ENCODE peak calls at places on chromosomes 1 and 21, in six cellular contexts. One of them, this sample, is unnamed.

GRCh38 chr1:116390195-116390594 is 17.2 kb downstream of the ATP1A1 start:
- DNase-seq in A549: no peak
- DNase-seq in neural progenitor cell: no peak
- DNase-seq in fibroblast of lung: no peak
- DNase-seq in WERI-Rb-1: no peak
- DNase-seq in left lung: no peak
- DNase-seq in this sample: no peak

GRCh38 chr1:46278807-46279206 is 24.6 kb downstream of the LRRC41 start:
- DNase-seq in A549: no peak
- DNase-seq in neural progenitor cell: no peak
- DNase-seq in fibroblast of lung: peak; percentile 67
- DNase-seq in WERI-Rb-1: no peak
- DNase-seq in left lung: no peak
- DNase-seq in this sample: peak; percentile 14

GRCh38 chr1:15288173-15288926 is 41.3 kb downstream of the FHAD1 start:
- DNase-seq in A549: no peak
- DNase-seq in neural progenitor cell: no peak
- DNase-seq in fibroblast of lung: no peak
- DNase-seq in WERI-Rb-1: peak; percentile 15
- DNase-seq in left lung: no peak
- DNase-seq in this sample: no peak

GRCh38 chr1:240705584-240705983 is 93.6 kb upstream of the GREM2 start:
- DNase-seq in A549: no peak
- DNase-seq in neural progenitor cell: no peak
- DNase-seq in fibroblast of lung: peak; percentile 83
- DNase-seq in WERI-Rb-1: no peak
- DNase-seq in left lung: no peak
- DNase-seq in this sample: no peak

GRCh38 chr1:31374511-31375196 is 1.8 kb upstream of the FABP3 start:
- DNase-seq in A549: no peak
- DNase-seq in neural progenitor cell: no peak
- DNase-seq in fibroblast of lung: peak; percentile 71
- DNase-seq in WERI-Rb-1: no peak
- DNase-seq in left lung: peak; percentile 57
- DNase-seq in this sample: no peak

GRCh38 chr1:27564710-27565649 is 39.0 kb downstream of the AHDC1 start:
- DNase-seq in A549: no peak
- DNase-seq in neural progenitor cell: no peak
- DNase-seq in fibroblast of lung: no peak
- DNase-seq in WERI-Rb-1: no peak
- DNase-seq in left lung: no peak
- DNase-seq in this sample: no peak

GRCh38 chr1:21397813-21398188 is 42.1 kb upstream of the NBPF3 start:
- DNase-seq in A549: no peak
- DNase-seq in neural progenitor cell: peak; percentile 75
- DNase-seq in fibroblast of lung: peak; percentile 25
- DNase-seq in WERI-Rb-1: no peak
- DNase-seq in left lung: no peak
- DNase-seq in this sample: no peak

GRCh38 chr1:91795601-91796389 is 90.2 kb downstream of the TGFBR3 start:
- DNase-seq in A549: no peak
- DNase-seq in neural progenitor cell: no peak
- DNase-seq in fibroblast of lung: peak; percentile 85
- DNase-seq in WERI-Rb-1: no peak
- DNase-seq in left lung: no peak
- DNase-seq in this sample: no peak

GRCh38 chr1:197424467-197424866 is 156.4 kb downstream of the CRB1 start:
- DNase-seq in A549: no peak
- DNase-seq in neural progenitor cell: no peak
- DNase-seq in fibroblast of lung: no peak
- DNase-seq in WERI-Rb-1: no peak
- DNase-seq in left lung: no peak
- DNase-seq in this sample: no peak

GRCh38 chr1:211921579-211922095 is 91.1 kb upstream of the LPGAT1 start:
- DNase-seq in A549: no peak
- DNase-seq in neural progenitor cell: no peak
- DNase-seq in fibroblast of lung: no peak
- DNase-seq in WERI-Rb-1: no peak
- DNase-seq in left lung: no peak
- DNase-seq in this sample: no peak

GRCh38 chr1:59879556-59879955 is 47.0 kb downstream of the CYP2J2 start:
- DNase-seq in A549: peak; percentile 11
- DNase-seq in neural progenitor cell: peak; percentile 85
- DNase-seq in fibroblast of lung: peak; percentile 58
- DNase-seq in WERI-Rb-1: peak; percentile 74
- DNase-seq in left lung: peak; percentile 46
- DNase-seq in this sample: peak; percentile 33

GRCh38 chr1:11736746-11737639 is 1.1 kb downstream of the AGTRAP start:
- DNase-seq in A549: peak; percentile 16
- DNase-seq in neural progenitor cell: peak; percentile 57
- DNase-seq in fibroblast of lung: peak; percentile 80
- DNase-seq in WERI-Rb-1: peak; percentile 70
- DNase-seq in left lung: peak; percentile 70
- DNase-seq in this sample: peak; percentile 81

GRCh38 chr1:151512326-151512725 is 1.1 kb downstream of the CGN start:
- DNase-seq in A549: no peak
- DNase-seq in neural progenitor cell: no peak
- DNase-seq in fibroblast of lung: no peak
- DNase-seq in WERI-Rb-1: no peak
- DNase-seq in left lung: no peak
- DNase-seq in this sample: no peak

GRCh38 chr1:1348420-1349255 is 580 bp downstream of the DVL1 start:
- DNase-seq in A549: no peak
- DNase-seq in neural progenitor cell: no peak
- DNase-seq in fibroblast of lung: peak; percentile 54
- DNase-seq in WERI-Rb-1: no peak
- DNase-seq in left lung: no peak
- DNase-seq in this sample: no peak

GRCh38 chr1:6953874-6954502 is 168.7 kb downstream of the CAMTA1 start:
- DNase-seq in A549: no peak
- DNase-seq in neural progenitor cell: no peak
- DNase-seq in fibroblast of lung: no peak
- DNase-seq in WERI-Rb-1: peak; percentile 76
- DNase-seq in left lung: no peak
- DNase-seq in this sample: no peak

GRCh38 chr21:43597052-43597451 is 62.2 kb downstream of the HSF2BP start:
- DNase-seq in A549: no peak
- DNase-seq in neural progenitor cell: no peak
- DNase-seq in fibroblast of lung: peak; percentile 95
- DNase-seq in WERI-Rb-1: no peak
- DNase-seq in left lung: no peak
- DNase-seq in this sample: peak; percentile 45

GRCh38 chr1:99650773-99651437 is 5.0 kb downstream of the PALMD start:
- DNase-seq in A549: no peak
- DNase-seq in neural progenitor cell: peak; percentile 28
- DNase-seq in fibroblast of lung: peak; percentile 75
- DNase-seq in WERI-Rb-1: no peak
- DNase-seq in left lung: no peak
- DNase-seq in this sample: no peak

GRCh38 chr21:44487831-44488230 is 32.5 kb downstream of the LRRC3 start:
- DNase-seq in A549: no peak
- DNase-seq in neural progenitor cell: peak; percentile 45
- DNase-seq in fibroblast of lung: no peak
- DNase-seq in WERI-Rb-1: peak; percentile 56
- DNase-seq in left lung: no peak
- DNase-seq in this sample: no peak

GRCh38 chr1:55262822-55263221 is 47.7 kb upstream of the USP24 start:
- DNase-seq in A549: no peak
- DNase-seq in neural progenitor cell: no peak
- DNase-seq in fibroblast of lung: peak; percentile 48
- DNase-seq in WERI-Rb-1: no peak
- DNase-seq in left lung: no peak
- DNase-seq in this sample: peak; percentile 83

GRCh38 chr1:23290811-23291565 is 53.1 kb downstream of the HNRNPR start:
- DNase-seq in A549: no peak
- DNase-seq in neural progenitor cell: no peak
- DNase-seq in fibroblast of lung: no peak
- DNase-seq in WERI-Rb-1: no peak
- DNase-seq in left lung: no peak
- DNase-seq in this sample: no peak

DNA sequence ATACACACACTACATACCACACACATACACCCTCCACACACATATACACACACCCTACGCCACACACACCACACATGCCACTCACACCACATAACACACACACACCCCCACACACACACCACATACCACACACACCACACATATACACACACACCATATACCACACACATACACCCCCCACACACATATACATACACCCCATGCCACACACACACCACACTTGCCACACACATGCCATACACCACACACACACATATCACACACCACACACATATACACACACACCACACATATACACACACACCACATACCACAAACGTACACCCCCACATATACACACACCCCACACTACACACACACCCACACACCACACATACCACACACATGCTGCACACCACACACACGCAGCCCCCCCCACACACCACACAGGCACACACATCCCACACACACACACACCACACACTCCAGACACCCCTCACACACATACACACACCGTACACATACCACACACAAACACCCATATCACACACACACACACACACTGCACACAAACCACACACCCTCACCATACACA is 76.7 kb upstream of the TMPRSS2 start:
- DNase-seq in A549: no peak
- DNase-seq in neural progenitor cell: no peak
- DNase-seq in fibroblast of lung: no peak
- DNase-seq in WERI-Rb-1: no peak
- DNase-seq in left lung: no peak
- DNase-seq in this sample: no peak
- H3K27ac ChIP-seq in A549: no peak overlapping the region
- H3K27ac ChIP-seq in neural progenitor cell: no peak overlapping the region
- H3K27ac ChIP-seq in fibroblast of lung: no peak overlapping the region
- H3K27ac ChIP-seq in WERI-Rb-1: no peak overlapping the region
- H3K27ac ChIP-seq in left lung: no peak overlapping the region
- H3K27ac ChIP-seq in this sample: no peak overlapping the region

DNA sequence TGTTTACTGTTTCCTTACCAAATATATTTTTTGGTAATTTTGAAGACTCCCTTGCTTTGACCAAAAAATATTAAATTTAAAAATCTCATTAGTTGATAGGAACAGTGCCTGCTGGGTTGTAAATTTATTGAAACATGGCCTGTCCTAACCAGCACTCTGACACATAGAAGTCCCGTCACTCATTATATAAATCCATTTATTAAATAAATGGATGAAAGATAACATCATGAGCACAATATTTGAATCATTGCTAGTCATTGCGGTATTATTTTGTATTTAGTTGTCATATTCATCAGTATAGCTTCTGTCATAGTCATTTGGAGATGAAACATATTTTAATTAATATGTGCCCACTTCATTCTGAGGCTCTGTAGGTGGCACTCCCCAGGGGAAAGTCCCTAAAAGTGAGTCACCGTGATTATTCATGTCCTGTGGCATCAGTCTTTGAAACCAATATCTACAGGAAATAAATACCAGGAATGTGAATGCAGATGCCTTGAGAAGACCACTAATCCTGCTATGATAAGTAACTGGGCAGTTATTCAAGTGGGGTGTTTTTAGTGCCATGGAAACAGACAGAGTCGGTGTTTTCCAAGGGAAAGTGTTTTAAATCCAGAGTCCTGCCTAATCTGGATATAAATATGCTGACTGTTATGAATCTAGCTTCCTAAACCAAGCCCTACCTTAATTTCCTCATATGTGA is 302.0 kb downstream of the DUSP10 start:
- DNase-seq in A549: peak; percentile 44
- DNase-seq in neural progenitor cell: no peak
- DNase-seq in fibroblast of lung: peak; percentile 98
- DNase-seq in WERI-Rb-1: no peak
- DNase-seq in left lung: no peak
- DNase-seq in this sample: peak; percentile 92
- H3K27ac ChIP-seq in A549: peak overlapping the region; percentile 52
- H3K27ac ChIP-seq in neural progenitor cell: no peak overlapping the region
- H3K27ac ChIP-seq in fibroblast of lung: peak overlapping the region; percentile 74
- H3K27ac ChIP-seq in WERI-Rb-1: no peak overlapping the region
- H3K27ac ChIP-seq in left lung: peak overlapping the region; percentile 62
- H3K27ac ChIP-seq in this sample: peak overlapping the region; percentile 96

GRCh38 chr1:24764439-24764838 is 19.2 kb downstream of the CLIC4 start:
- DNase-seq in A549: no peak
- DNase-seq in neural progenitor cell: no peak
- DNase-seq in fibroblast of lung: no peak
- DNase-seq in WERI-Rb-1: no peak
- DNase-seq in left lung: no peak
- DNase-seq in this sample: no peak
- H3K27ac ChIP-seq in A549: no peak overlapping the region
- H3K27ac ChIP-seq in neural progenitor cell: no peak overlapping the region
- H3K27ac ChIP-seq in fibroblast of lung: no peak overlapping the region
- H3K27ac ChIP-seq in WERI-Rb-1: no peak overlapping the region
- H3K27ac ChIP-seq in left lung: peak overlapping the region; percentile 24
- H3K27ac ChIP-seq in this sample: no peak overlapping the region

GRCh38 chr1:204873714-204874113 is 3.1 kb downstream of the NFASC start:
- DNase-seq in A549: no peak
- DNase-seq in neural progenitor cell: no peak
- DNase-seq in fibroblast of lung: no peak
- DNase-seq in WERI-Rb-1: peak; percentile 62
- DNase-seq in left lung: no peak
- DNase-seq in this sample: no peak
- H3K27ac ChIP-seq in A549: no peak overlapping the region
- H3K27ac ChIP-seq in neural progenitor cell: no peak overlapping the region
- H3K27ac ChIP-seq in fibroblast of lung: no peak overlapping the region
- H3K27ac ChIP-seq in WERI-Rb-1: peak overlapping the region; percentile 38
- H3K27ac ChIP-seq in left lung: no peak overlapping the region
- H3K27ac ChIP-seq in this sample: no peak overlapping the region

DNA sequence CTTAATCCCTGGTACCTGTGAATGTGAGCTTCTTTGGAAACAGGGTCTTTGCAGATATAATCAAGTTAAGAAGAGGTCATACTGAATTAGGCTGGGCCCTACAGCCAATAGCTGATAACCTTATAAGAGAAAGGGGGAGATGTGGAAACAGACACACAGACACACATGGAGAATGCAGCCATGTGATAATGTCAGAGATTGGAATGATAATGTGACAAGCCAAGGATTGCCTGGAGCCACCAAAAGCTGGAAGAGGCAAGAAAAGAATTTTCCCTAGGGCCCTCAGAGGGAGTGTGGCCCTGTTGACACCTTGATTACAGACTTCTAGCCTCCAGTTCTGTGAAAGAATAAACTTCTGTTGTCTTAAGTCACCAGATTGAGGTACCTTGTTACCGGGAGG is 114.5 kb upstream of the SOD1 start:
- DNase-seq in A549: no peak
- DNase-seq in neural progenitor cell: no peak
- DNase-seq in fibroblast of lung: no peak
- DNase-seq in WERI-Rb-1: no peak
- DNase-seq in left lung: no peak
- DNase-seq in this sample: no peak
- H3K27ac ChIP-seq in A549: no peak overlapping the region
- H3K27ac ChIP-seq in neural progenitor cell: no peak overlapping the region
- H3K27ac ChIP-seq in fibroblast of lung: no peak overlapping the region
- H3K27ac ChIP-seq in WERI-Rb-1: no peak overlapping the region
- H3K27ac ChIP-seq in left lung: no peak overlapping the region
- H3K27ac ChIP-seq in this sample: no peak overlapping the region